ENCODE peak calls at places on chromosome 18, in nine cellular contexts. One of them, this sample, is unnamed.
A peak's percentile ranks its signal among the peaks of the same experiment; 100 is the strongest.

GRCh38 chr18:29145993-29146539 is 969.1 kb upstream of the CDH2 start:
- DNase-seq in NCI-H460: no peak
- DNase-seq in small intestine: no peak
- DNase-seq in dorsolateral prefrontal cortex: no peak
- DNase-seq in stimulated activated CD8-positive, alpha-beta memory T cell treated with anti-CD3 and anti-CD28 coated beads, Interleukin-12 subunit alpha, Interleukin-12 subunit beta, amount 100 ng/mL, for 1 hour: no peak
- DNase-seq in AG04450: no peak
- DNase-seq in activated CD4-positive, alpha-beta T cell treated with anti-CD3 and anti-CD28 coated beads, Interleukin-2, amount 10 ng/mL, durations not matched to agents 7 days and 5 days: no peak
- DNase-seq in germinal center: no peak
- DNase-seq in foreskin fibroblast: no peak
- DNase-seq in this sample: peak; percentile 9

GRCh38 chr18:42078711-42079110 is 123.7 kb downstream of the PIK3C3 start:
- DNase-seq in foreskin fibroblast: peak; percentile 11
- DNase-seq in small intestine: no peak
- DNase-seq in activated CD4-positive, alpha-beta T cell treated with anti-CD3 and anti-CD28 coated beads, Interleukin-2, amount 10 ng/mL, durations not matched to agents 7 days and 5 days: no peak
- DNase-seq in germinal center: no peak
- DNase-seq in AG04450: peak; percentile 2
- DNase-seq in dorsolateral prefrontal cortex: no peak
- DNase-seq in NCI-H460: no peak
- DNase-seq in stimulated activated CD8-positive, alpha-beta memory T cell treated with anti-CD3 and anti-CD28 coated beads, Interleukin-12 subunit alpha, Interleukin-12 subunit beta, amount 100 ng/mL, for 1 hour: no peak
- DNase-seq in this sample: no peak

GRCh38 chr18:11818486-11819203 is 32.6 kb upstream of the CHMP1B start:
- DNase-seq in small intestine: no peak
- DNase-seq in germinal center: no peak
- DNase-seq in AG04450: no peak
- DNase-seq in NCI-H460: no peak
- DNase-seq in activated CD4-positive, alpha-beta T cell treated with anti-CD3 and anti-CD28 coated beads, Interleukin-2, amount 10 ng/mL, durations not matched to agents 7 days and 5 days: no peak
- DNase-seq in foreskin fibroblast: no peak
- DNase-seq in dorsolateral prefrontal cortex: no peak
- DNase-seq in stimulated activated CD8-positive, alpha-beta memory T cell treated with anti-CD3 and anti-CD28 coated beads, Interleukin-12 subunit alpha, Interleukin-12 subunit beta, amount 100 ng/mL, for 1 hour: no peak
- DNase-seq in this sample: no peak

GRCh38 chr18:61443311-61443710 is 110.1 kb downstream of the CDH20 start:
- DNase-seq in germinal center: no peak
- DNase-seq in AG04450: no peak
- DNase-seq in foreskin fibroblast: peak; percentile 76
- DNase-seq in dorsolateral prefrontal cortex: no peak
- DNase-seq in activated CD4-positive, alpha-beta T cell treated with anti-CD3 and anti-CD28 coated beads, Interleukin-2, amount 10 ng/mL, durations not matched to agents 7 days and 5 days: no peak
- DNase-seq in small intestine: no peak
- DNase-seq in stimulated activated CD8-positive, alpha-beta memory T cell treated with anti-CD3 and anti-CD28 coated beads, Interleukin-12 subunit alpha, Interleukin-12 subunit beta, amount 100 ng/mL, for 1 hour: no peak
- DNase-seq in NCI-H460: no peak
- DNase-seq in this sample: no peak

GRCh38 chr18:77749189-77749588 is 499.5 kb downstream of the GALR1 start:
- DNase-seq in dorsolateral prefrontal cortex: no peak
- DNase-seq in stimulated activated CD8-positive, alpha-beta memory T cell treated with anti-CD3 and anti-CD28 coated beads, Interleukin-12 subunit alpha, Interleukin-12 subunit beta, amount 100 ng/mL, for 1 hour: no peak
- DNase-seq in foreskin fibroblast: no peak
- DNase-seq in germinal center: peak; percentile 6
- DNase-seq in small intestine: no peak
- DNase-seq in AG04450: no peak
- DNase-seq in NCI-H460: no peak
- DNase-seq in activated CD4-positive, alpha-beta T cell treated with anti-CD3 and anti-CD28 coated beads, Interleukin-2, amount 10 ng/mL, durations not matched to agents 7 days and 5 days: no peak
- DNase-seq in this sample: peak; percentile 39

GRCh38 chr18:44229693-44230108 is 451.0 kb upstream of the SETBP1 start:
- DNase-seq in NCI-H460: no peak
- DNase-seq in germinal center: no peak
- DNase-seq in stimulated activated CD8-positive, alpha-beta memory T cell treated with anti-CD3 and anti-CD28 coated beads, Interleukin-12 subunit alpha, Interleukin-12 subunit beta, amount 100 ng/mL, for 1 hour: no peak
- DNase-seq in activated CD4-positive, alpha-beta T cell treated with anti-CD3 and anti-CD28 coated beads, Interleukin-2, amount 10 ng/mL, durations not matched to agents 7 days and 5 days: no peak
- DNase-seq in small intestine: no peak
- DNase-seq in AG04450: no peak
- DNase-seq in foreskin fibroblast: peak; percentile 78
- DNase-seq in dorsolateral prefrontal cortex: peak; percentile 77
- DNase-seq in this sample: no peak

GRCh38 chr18:63249781-63250180 is 69.8 kb downstream of the BCL2 start:
- DNase-seq in activated CD4-positive, alpha-beta T cell treated with anti-CD3 and anti-CD28 coated beads, Interleukin-2, amount 10 ng/mL, durations not matched to agents 7 days and 5 days: peak; percentile 35
- DNase-seq in small intestine: no peak
- DNase-seq in dorsolateral prefrontal cortex: no peak
- DNase-seq in stimulated activated CD8-positive, alpha-beta memory T cell treated with anti-CD3 and anti-CD28 coated beads, Interleukin-12 subunit alpha, Interleukin-12 subunit beta, amount 100 ng/mL, for 1 hour: no peak
- DNase-seq in NCI-H460: no peak
- DNase-seq in AG04450: no peak
- DNase-seq in foreskin fibroblast: no peak
- DNase-seq in germinal center: no peak
- DNase-seq in this sample: no peak

GRCh38 chr18:43662657-43663056 is 385.4 kb upstream of the SYT4 start:
- DNase-seq in stimulated activated CD8-positive, alpha-beta memory T cell treated with anti-CD3 and anti-CD28 coated beads, Interleukin-12 subunit alpha, Interleukin-12 subunit beta, amount 100 ng/mL, for 1 hour: no peak
- DNase-seq in germinal center: no peak
- DNase-seq in activated CD4-positive, alpha-beta T cell treated with anti-CD3 and anti-CD28 coated beads, Interleukin-2, amount 10 ng/mL, durations not matched to agents 7 days and 5 days: no peak
- DNase-seq in AG04450: peak; percentile 80
- DNase-seq in small intestine: no peak
- DNase-seq in NCI-H460: no peak
- DNase-seq in foreskin fibroblast: peak; percentile 93
- DNase-seq in dorsolateral prefrontal cortex: no peak
- DNase-seq in this sample: no peak